ENCODE peak calls at places on chromosome 18, in eight cellular contexts. One of them, this sample, is unnamed.

GRCh38 chr18:61957801-61958516 is 65.2 kb upstream of the RNF152 start:
- DNase-seq in GM23338: peak
- DNase-seq in AG04450: no peak
- DNase-seq in HCT116: no peak
- DNase-seq in AG10803: no peak
- DNase-seq in WTC11: peak
- DNase-seq in type B pancreatic cell: no peak
- DNase-seq in Calu3: no peak
- DNase-seq in this sample: no peak

GRCh38 chr18:48777026-48777736 is 173.6 kb downstream of the SMAD7 start:
- DNase-seq in WTC11: peak
- DNase-seq in HCT116: no peak
- DNase-seq in AG10803: peak
- DNase-seq in GM23338: peak
- DNase-seq in Calu3: peak
- DNase-seq in type B pancreatic cell: no peak
- DNase-seq in AG04450: no peak
- DNase-seq in this sample: peak

GRCh38 chr18:9091066-9091476 is 11.4 kb upstream of the NDUFV2 start:
- DNase-seq in AG04450: no peak
- DNase-seq in HCT116: no peak
- DNase-seq in GM23338: no peak
- DNase-seq in Calu3: no peak
- DNase-seq in WTC11: no peak
- DNase-seq in type B pancreatic cell: no peak
- DNase-seq in AG10803: no peak
- DNase-seq in this sample: no peak

GRCh38 chr18:73962251-73962650 is 185.4 kb downstream of the FBXO15 start:
- DNase-seq in Calu3: no peak
- DNase-seq in HCT116: no peak
- DNase-seq in GM23338: no peak
- DNase-seq in AG10803: peak
- DNase-seq in WTC11: no peak
- DNase-seq in AG04450: peak
- DNase-seq in type B pancreatic cell: no peak
- DNase-seq in this sample: no peak

GRCh38 chr18:74513149-74513882 is 17.2 kb downstream of the CNDP2 start:
- DNase-seq in HCT116: no peak
- DNase-seq in GM23338: no peak
- DNase-seq in AG04450: no peak
- DNase-seq in type B pancreatic cell: peak
- DNase-seq in Calu3: no peak
- DNase-seq in WTC11: no peak
- DNase-seq in AG10803: no peak
- DNase-seq in this sample: no peak

GRCh38 chr18:36729197-36729596 is 99.6 kb downstream of the TPGS2 start:
- DNase-seq in type B pancreatic cell: no peak
- DNase-seq in AG04450: no peak
- DNase-seq in AG10803: no peak
- DNase-seq in WTC11: no peak
- DNase-seq in GM23338: no peak
- DNase-seq in HCT116: no peak
- DNase-seq in Calu3: no peak
- DNase-seq in this sample: no peak

GRCh38 chr18:48410095-48410920 is 1.1 kb upstream of the ZBTB7C start:
- DNase-seq in type B pancreatic cell: peak
- DNase-seq in HCT116: peak
- DNase-seq in AG04450: peak
- DNase-seq in WTC11: peak
- DNase-seq in Calu3: peak
- DNase-seq in GM23338: peak
- DNase-seq in AG10803: peak
- DNase-seq in this sample: peak

GRCh38 chr18:56937874-56938273 is 209.0 kb upstream of the BOD1L2 start:
- DNase-seq in AG04450: no peak
- DNase-seq in AG10803: no peak
- DNase-seq in HCT116: no peak
- DNase-seq in Calu3: no peak
- DNase-seq in GM23338: no peak
- DNase-seq in WTC11: no peak
- DNase-seq in type B pancreatic cell: no peak
- DNase-seq in this sample: no peak

GRCh38 chr18:23291456-23292205 is 156.3 kb downstream of the CABLES1 start:
- DNase-seq in AG04450: no peak
- DNase-seq in AG10803: peak
- DNase-seq in type B pancreatic cell: no peak
- DNase-seq in Calu3: no peak
- DNase-seq in GM23338: no peak
- DNase-seq in WTC11: no peak
- DNase-seq in HCT116: peak
- DNase-seq in this sample: no peak

GRCh38 chr18:53909668-53910067 is 314.8 kb downstream of the MBD2 start:
- DNase-seq in AG10803: peak
- DNase-seq in Calu3: peak
- DNase-seq in AG04450: no peak
- DNase-seq in HCT116: peak
- DNase-seq in type B pancreatic cell: no peak
- DNase-seq in WTC11: peak
- DNase-seq in GM23338: peak
- DNase-seq in this sample: no peak

GRCh38 chr18:63207154-63207790 is 112.3 kb downstream of the BCL2 start:
- DNase-seq in HCT116: no peak
- DNase-seq in type B pancreatic cell: no peak
- DNase-seq in WTC11: no peak
- DNase-seq in GM23338: no peak
- DNase-seq in Calu3: no peak
- DNase-seq in AG10803: no peak
- DNase-seq in AG04450: no peak
- DNase-seq in this sample: no peak

GRCh38 chr18:25941556-25941955 is 148.9 kb downstream of the SS18 start:
- DNase-seq in Calu3: no peak
- DNase-seq in AG04450: no peak
- DNase-seq in AG10803: no peak
- DNase-seq in WTC11: no peak
- DNase-seq in HCT116: no peak
- DNase-seq in type B pancreatic cell: no peak
- DNase-seq in GM23338: no peak
- DNase-seq in this sample: no peak

GRCh38 chr18:25950321-25950720 is 140.1 kb downstream of the SS18 start:
- DNase-seq in AG04450: no peak
- DNase-seq in AG10803: no peak
- DNase-seq in GM23338: no peak
- DNase-seq in HCT116: no peak
- DNase-seq in Calu3: no peak
- DNase-seq in type B pancreatic cell: no peak
- DNase-seq in WTC11: no peak
- DNase-seq in this sample: no peak

GRCh38 chr18:25946540-25946939 is 143.9 kb downstream of the SS18 start:
- DNase-seq in AG10803: no peak
- DNase-seq in GM23338: no peak
- DNase-seq in AG04450: no peak
- DNase-seq in type B pancreatic cell: no peak
- DNase-seq in Calu3: no peak
- DNase-seq in WTC11: no peak
- DNase-seq in HCT116: no peak
- DNase-seq in this sample: no peak
- TF ChIP-seq CTCF in AG10803: no peak
- TF ChIP-seq CTCF in GM23338: no peak
- TF ChIP-seq CTCF in AG04450: no peak
- TF ChIP-seq CTCF in type B pancreatic cell: no peak
- TF ChIP-seq CTCF in Calu3: no peak
- TF ChIP-seq CTCF in WTC11: no peak
- TF ChIP-seq CTCF in HCT116: no peak
- TF ChIP-seq CTCF in this sample: no peak

DNA sequence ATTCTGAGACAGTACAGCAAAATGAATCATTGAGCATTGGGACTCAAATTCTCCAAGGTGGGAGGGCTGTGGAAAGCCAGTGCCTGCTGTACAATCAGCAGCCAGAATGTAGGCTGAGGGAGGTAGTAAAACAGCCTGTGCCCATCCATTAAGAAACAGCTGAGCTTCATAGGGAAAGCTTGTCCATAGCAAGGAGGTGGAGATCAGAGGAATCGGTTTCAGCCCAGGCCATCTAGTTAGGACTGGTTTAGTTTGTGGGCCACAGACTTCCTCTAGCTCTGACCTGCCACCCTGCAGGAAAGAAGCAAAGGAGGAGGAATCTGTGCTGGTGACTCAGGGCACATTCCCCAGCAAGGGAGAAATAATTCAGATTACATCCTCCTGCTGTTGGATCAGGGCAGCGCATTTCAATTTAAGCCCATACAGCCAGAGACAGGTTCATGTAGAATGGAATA is 333.4 kb downstream of the SETBP1 start:
- DNase-seq in type B pancreatic cell: no peak
- DNase-seq in AG04450: peak
- DNase-seq in Calu3: peak
- DNase-seq in HCT116: no peak
- DNase-seq in WTC11: peak
- DNase-seq in GM23338: peak
- DNase-seq in AG10803: peak
- DNase-seq in this sample: no peak
- TF ChIP-seq CTCF in type B pancreatic cell: peak
- TF ChIP-seq CTCF in AG04450: peak
- TF ChIP-seq CTCF in Calu3: no peak
- TF ChIP-seq CTCF in HCT116: no peak
- TF ChIP-seq CTCF in WTC11: no peak
- TF ChIP-seq CTCF in GM23338: no peak
- TF ChIP-seq CTCF in AG10803: peak
- TF ChIP-seq CTCF in this sample: no peak

GRCh38 chr18:50857694-50858093 is 21.2 kb upstream of the ME2 start:
- DNase-seq in AG04450: no peak
- DNase-seq in HCT116: no peak
- DNase-seq in AG10803: no peak
- DNase-seq in type B pancreatic cell: no peak
- DNase-seq in Calu3: no peak
- DNase-seq in WTC11: no peak
- DNase-seq in GM23338: no peak
- DNase-seq in this sample: no peak
- TF ChIP-seq CTCF in AG04450: no peak
- TF ChIP-seq CTCF in HCT116: no peak
- TF ChIP-seq CTCF in AG10803: peak
- TF ChIP-seq CTCF in type B pancreatic cell: no peak
- TF ChIP-seq CTCF in Calu3: no peak
- TF ChIP-seq CTCF in WTC11: no peak
- TF ChIP-seq CTCF in GM23338: no peak
- TF ChIP-seq CTCF in this sample: no peak

DNA sequence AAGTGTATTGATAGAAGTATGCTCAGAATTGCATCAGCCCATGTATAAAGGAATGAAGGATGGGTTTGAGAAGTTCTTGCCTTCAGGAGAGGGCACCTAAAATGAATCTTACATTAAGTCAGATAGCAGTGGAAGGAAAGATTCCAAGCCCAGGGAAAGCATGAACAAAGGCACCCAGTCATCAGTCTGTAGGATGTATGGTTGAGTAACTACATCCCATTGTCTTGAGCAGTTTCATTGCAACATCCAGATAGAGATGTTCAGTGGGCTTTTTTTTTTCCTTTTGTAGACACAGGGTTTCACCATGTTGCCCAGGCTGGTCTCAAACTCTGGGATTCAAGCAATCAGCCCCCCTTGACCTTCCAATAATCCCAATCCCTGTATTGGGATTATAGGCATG is 80.7 kb downstream of the ARHGAP28 start:
- DNase-seq in AG04450: no peak
- DNase-seq in WTC11: no peak
- DNase-seq in type B pancreatic cell: no peak
- DNase-seq in Calu3: no peak
- DNase-seq in AG10803: peak
- DNase-seq in HCT116: no peak
- DNase-seq in GM23338: no peak
- DNase-seq in this sample: no peak
- TF ChIP-seq CTCF in AG04450: no peak
- TF ChIP-seq CTCF in WTC11: no peak
- TF ChIP-seq CTCF in type B pancreatic cell: no peak
- TF ChIP-seq CTCF in Calu3: no peak
- TF ChIP-seq CTCF in AG10803: no peak
- TF ChIP-seq CTCF in HCT116: no peak
- TF ChIP-seq CTCF in GM23338: no peak
- TF ChIP-seq CTCF in this sample: no peak

DNA sequence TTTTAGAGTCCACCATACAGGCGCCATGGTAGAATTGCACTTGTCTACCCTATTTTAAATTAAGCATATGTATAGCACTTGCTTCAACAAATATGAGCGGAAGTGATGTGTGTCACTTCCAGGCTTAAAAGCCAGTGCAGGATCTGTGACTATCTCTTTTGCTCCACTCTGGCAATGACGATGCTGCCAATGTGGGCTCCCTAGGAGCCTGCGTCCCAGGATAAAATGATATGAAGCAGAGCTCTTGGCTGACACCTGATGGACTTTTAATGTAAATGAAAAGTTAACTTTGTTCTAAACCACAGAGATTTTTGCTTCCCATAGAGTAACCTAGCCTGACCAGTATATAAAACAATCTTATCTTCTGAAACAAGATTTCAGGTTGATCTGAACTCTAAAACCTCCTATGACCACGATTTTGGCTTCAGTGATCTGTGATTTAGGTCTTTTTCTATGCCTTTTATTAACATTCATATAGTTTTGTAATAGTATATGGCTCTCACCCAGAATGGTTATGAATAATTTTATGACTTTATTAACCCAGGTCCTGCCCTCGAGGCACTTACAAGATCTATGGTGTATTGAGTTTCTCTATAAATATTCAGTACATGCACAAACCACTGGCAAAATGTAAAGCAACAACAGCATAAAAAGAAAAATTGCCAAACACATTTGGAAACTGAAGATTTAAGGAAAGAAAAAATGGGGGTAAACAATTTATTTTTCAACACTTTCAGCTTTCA is 422.5 kb upstream of the PIK3C3 start:
- DNase-seq in AG04450: no peak
- DNase-seq in Calu3: no peak
- DNase-seq in GM23338: peak
- DNase-seq in AG10803: no peak
- DNase-seq in WTC11: no peak
- DNase-seq in HCT116: no peak
- DNase-seq in type B pancreatic cell: no peak
- DNase-seq in this sample: no peak
- TF ChIP-seq CTCF in AG04450: peak
- TF ChIP-seq CTCF in Calu3: peak
- TF ChIP-seq CTCF in GM23338: peak
- TF ChIP-seq CTCF in AG10803: no peak
- TF ChIP-seq CTCF in WTC11: no peak
- TF ChIP-seq CTCF in HCT116: no peak
- TF ChIP-seq CTCF in type B pancreatic cell: peak
- TF ChIP-seq CTCF in this sample: no peak

GRCh38 chr18:32358075-32358474 is 112.6 kb downstream of the GAREM1 start:
- DNase-seq in HCT116: no peak
- DNase-seq in Calu3: no peak
- DNase-seq in AG04450: no peak
- DNase-seq in AG10803: no peak
- DNase-seq in GM23338: peak
- DNase-seq in WTC11: peak
- DNase-seq in type B pancreatic cell: no peak
- DNase-seq in this sample: no peak
- TF ChIP-seq CTCF in HCT116: peak
- TF ChIP-seq CTCF in Calu3: no peak
- TF ChIP-seq CTCF in AG04450: no peak
- TF ChIP-seq CTCF in AG10803: no peak
- TF ChIP-seq CTCF in GM23338: peak
- TF ChIP-seq CTCF in WTC11: no peak
- TF ChIP-seq CTCF in type B pancreatic cell: no peak
- TF ChIP-seq CTCF in this sample: no peak